ENCODE peak calls at places on chromosomes 16 and 17, in ten cellular contexts. W is pons; B is A549; A is activated CD4-positive, alpha-beta T cell treated with anti-CD3 and anti-CD28 coated beads, Interleukin-2, amount 50 U/mL, for 1 hour; O is fibroblast of pulmonary artery; D is foreskin fibroblast; Y is T-helper 1 cell; C is EL; T is mesothelial cell of epicardium; I is fibroblast of the aortic adventitia. N is an unnamed sample.

GRCh38 chr16:48383877-48384304 is 1.3 kb downstream of the SIAH1 start:
- DNase-seq in W (no peak), B (peak; percentile 31), A (no peak), O (peak; percentile 34), D (peak; percentile 36), Y (no peak), C (peak; percentile 27), T (no peak), I (no peak), N (peak; percentile 6)

GRCh38 chr16:82331974-82332750 is 162.1 kb upstream of the MPHOSPH6 start:
- DNase-seq in W (no peak), B (no peak), A (no peak), O (no peak), D (no peak), Y (no peak), C (no peak), T (no peak), I (no peak), N (no peak)

GRCh38 chr16:88628512-88628974 is 9.8 kb upstream of the IL17C start:
- DNase-seq in W (no peak), B (peak; percentile 54), A (no peak), O (no peak), D (peak; percentile 52), Y (no peak), C (no peak), T (no peak), I (no peak), N (no peak)

GRCh38 chr16:31219154-31219741 is 2.3 kb upstream of the PYDC1 start:
- DNase-seq in W (no peak), B (no peak), A (no peak), O (no peak), D (no peak), Y (no peak), C (no peak), T (no peak), I (no peak), N (no peak)

GRCh38 chr16:1819611-1820010 is 7.0 kb downstream of the HAGH start:
- DNase-seq in W (no peak), B (no peak), A (no peak), O (no peak), D (no peak), Y (no peak), C (no peak), T (no peak), I (no peak), N (no peak)

GRCh38 chr17:66910651-66911285 is 53.7 kb upstream of the CACNG4 start:
- DNase-seq in W (no peak), B (no peak), A (no peak), O (no peak), D (no peak), Y (no peak), C (no peak), T (no peak), I (no peak), N (no peak)

GRCh38 chr17:62614142-62614541 is 13.3 kb upstream of the MRC2 start:
- DNase-seq in W (no peak), B (no peak), A (no peak), O (peak; percentile 73), D (peak; percentile 97), Y (no peak), C (peak; percentile 84), T (no peak), I (peak; percentile 86), N (peak; percentile 32)

GRCh38 chr17:43308999-43309398 is 75.2 kb upstream of the RNU2-1 start:
- DNase-seq in W (peak; percentile 77), B (no peak), A (no peak), O (no peak), D (no peak), Y (no peak), C (no peak), T (no peak), I (no peak), N (no peak)

GRCh38 chr17:38428643-38429371 is 543 bp downstream of the ARHGAP23 start:
- DNase-seq in W (peak; percentile 77), B (no peak), A (no peak), O (peak; percentile 40), D (peak; percentile 89), Y (no peak), C (peak; percentile 77), T (no peak), I (peak; percentile 61), N (peak; percentile 43)

GRCh38 chr17:37160940-37161339 is 212.2 kb downstream of the AATF start:
- DNase-seq in W (no peak), B (peak; percentile 37), A (no peak), O (peak; percentile 79), D (peak; percentile 87), Y (no peak), C (peak; percentile 70), T (no peak), I (peak; percentile 65), N (no peak)

GRCh38 chr16:29962344-29962994 is 590 bp downstream of the TMEM219 start:
- DNase-seq in W (peak; percentile 42), B (peak; percentile 30), A (no peak), O (peak; percentile 57), D (peak; percentile 54), Y (no peak), C (peak; percentile 48), T (no peak), I (peak; percentile 59), N (no peak)

GRCh38 chr17:43714338-43715149 is 44.0 kb downstream of the SOST start:
- DNase-seq in W (no peak), B (no peak), A (no peak), O (peak; percentile 29), D (peak; percentile 50), Y (no peak), C (peak; percentile 68), T (no peak), I (no peak), N (peak; percentile 93)

GRCh38 chr17:43900183-43900857 is 7.0 kb downstream of the MPP2 start:
- DNase-seq in W (peak; percentile 66), B (peak; percentile 88), A (peak; percentile 79), O (peak; percentile 77), D (peak; percentile 87), Y (peak; percentile 79), C (peak; percentile 87), T (peak; percentile 92), I (peak; percentile 72), N (peak; percentile 39)

GRCh38 chr16:29925805-29926674 is at the start of gene KCTD13:
- DNase-seq in W (peak; percentile 85), B (peak; percentile 77), A (peak; percentile 84), O (peak; percentile 80), D (peak; percentile 91), Y (peak; percentile 85), C (peak; percentile 84), T (peak; percentile 97), I (peak; percentile 76), N (peak; percentile 73)

GRCh38 chr16:83835972-83836566 is 28.3 kb downstream of the HSBP1 start:
- DNase-seq in W (no peak), B (peak; percentile 31), A (no peak), O (peak; percentile 84), D (peak; percentile 72), Y (no peak), C (peak; percentile 64), T (no peak), I (peak; percentile 75), N (peak; percentile 46)

GRCh38 chr16:69481901-69482341 is 57.5 kb downstream of the CYB5B start:
- DNase-seq in W (peak; percentile 76), B (no peak), A (no peak), O (peak; percentile 85), D (peak; percentile 81), Y (no peak), C (peak; percentile 42), T (no peak), I (peak; percentile 93), N (no peak)

GRCh38 chr17:80008383-80008840 is 27.3 kb downstream of the TBC1D16 start:
- DNase-seq in W (no peak), B (peak; percentile 77), A (peak; percentile 72), O (peak; percentile 57), D (peak; percentile 85), Y (peak; percentile 67), C (peak; percentile 64), T (peak; percentile 83), I (peak; percentile 56), N (peak; percentile 47)

GRCh38 chr17:38715216-38715943 is 10.3 kb downstream of the MLLT6 start:
- DNase-seq in W (no peak), B (no peak), A (no peak), O (no peak), D (no peak), Y (no peak), C (no peak), T (no peak), I (no peak), N (no peak)

GRCh38 chr16:67915831-67916723 is 15.6 kb downstream of the CTRL start:
- DNase-seq in W (no peak), B (no peak), A (no peak), O (no peak), D (peak; percentile 29), Y (no peak), C (no peak), T (no peak), I (no peak), N (no peak)

GRCh38 chr17:41812176-41813038 is at the start of gene FKBP10:
- DNase-seq in W (no peak), B (peak; percentile 88), A (peak; percentile 36), O (peak; percentile 88), D (peak; percentile 93), Y (peak; percentile 32), C (peak; percentile 90), T (peak; percentile 86), I (peak; percentile 87), N (peak; percentile 57)

GRCh38 chr17:31535581-31535981 is 144.1 kb downstream of the RAB11FIP4 start:
- DNase-seq in W (no peak), B (no peak), A (no peak), O (no peak), D (no peak), Y (no peak), C (no peak), T (no peak), I (no peak), N (no peak)

GRCh38 chr17:50909765-50910661 is 43.9 kb upstream of the TOB1 start:
- DNase-seq in W (no peak), B (no peak), A (peak; percentile 76), O (no peak), D (no peak), Y (peak; percentile 60), C (no peak), T (no peak), I (no peak), N (no peak)

GRCh38 chr16:4489030-4489429 is 12.8 kb downstream of the HMOX2 start:
- DNase-seq in W (no peak), B (no peak), A (no peak), O (peak; percentile 83), D (peak; percentile 74), Y (no peak), C (peak; percentile 84), T (no peak), I (peak; percentile 88), N (peak; percentile 93)

GRCh38 chr16:71460246-71460645 is 1.8 kb downstream of the ZNF23 start:
- DNase-seq in W (no peak), B (no peak), A (no peak), O (peak; percentile 66), D (peak; percentile 84), Y (no peak), C (peak; percentile 87), T (no peak), I (peak; percentile 81), N (no peak)

GRCh38 chr17:65287040-65287439 is 149.9 kb downstream of the RGS9 start:
- DNase-seq in W (no peak), B (no peak), A (no peak), O (peak; percentile 44), D (no peak), Y (no peak), C (peak; percentile 84), T (no peak), I (peak; percentile 62), N (peak; percentile 37)

GRCh38 chr16:87957296-87958069 is 6.2 kb downstream of the BANP start:
- DNase-seq in W (no peak), B (no peak), A (no peak), O (no peak), D (no peak), Y (no peak), C (no peak), T (no peak), I (no peak), N (no peak)

GRCh38 chr17:67377727-67378443 is 804 bp downstream of the PITPNC1 start:
- DNase-seq in W (no peak), B (peak; percentile 48), A (peak; percentile 55), O (peak; percentile 56), D (peak; percentile 65), Y (peak; percentile 43), C (peak; percentile 56), T (peak; percentile 71), I (peak; percentile 46), N (no peak)

GRCh38 chr17:82922646-82923045 is 82.8 kb upstream of the ZNF750 start:
- DNase-seq in W (no peak), B (no peak), A (no peak), O (no peak), D (no peak), Y (no peak), C (no peak), T (no peak), I (no peak), N (no peak)